ENCODE peak calls at places on chromosomes 4 and X, in four cellular contexts. B, Y, F and H are unnamed samples.

GRCh38 chrX:130109429-130110378 is 593 bp downstream of the ELF4 start:
- DNase-seq in B (no peak), Y (peak; percentile 45), F (peak; percentile 27), H (no peak)

GRCh38 chrX:74449322-74449936 is 28.1 kb downstream of the SLC16A2 start:
- DNase-seq in B (no peak), Y (no peak), F (peak; percentile 6), H (no peak)

GRCh38 chrX:12021708-12022107 is 116.6 kb upstream of the FRMPD4 start:
- DNase-seq in B (no peak), Y (no peak), F (no peak), H (no peak)

GRCh38 chr4:2937146-2937857 is 25.9 kb downstream of the NOP14 start:
- DNase-seq in B (no peak), Y (no peak), F (no peak), H (peak; percentile 64)

GRCh38 chrX:128781506-128781905 is 729.3 kb upstream of the ACTRT1 start:
- DNase-seq in B (peak; percentile 4), Y (no peak), F (no peak), H (no peak)

GRCh38 chrX:110250847-110251246 is 67.0 kb downstream of the AMMECR1 start:
- DNase-seq in B (no peak), Y (no peak), F (no peak), H (no peak)

GRCh38 chr4:72112514-72113156 is 80.8 kb downstream of the NPFFR2 start:
- DNase-seq in B (peak; percentile 2), Y (peak; percentile 38), F (peak; percentile 76), H (peak; percentile 88)

GRCh38 chrX:46686003-46686645 is 72.8 kb downstream of the SLC9A7 start:
- DNase-seq in B (no peak), Y (peak; percentile 50), F (peak; percentile 41), H (no peak)

GRCh38 chr4:4837316-4837715 is 22.1 kb upstream of the MSX1 start:
- DNase-seq in B (no peak), Y (no peak), F (no peak), H (no peak)

GRCh38 chr4:76896731-76897521 is 1.0 kb downstream of the SOWAHB start:
- DNase-seq in B (peak; percentile 19), Y (no peak), F (peak; percentile 18), H (no peak)

GRCh38 chr4:149306537-149306936 is 509.1 kb downstream of the IQCM start:
- DNase-seq in B (no peak), Y (no peak), F (no peak), H (no peak)

GRCh38 chr4:38562751-38563198 is 101.2 kb upstream of the KLF3 start:
- DNase-seq in B (no peak), Y (no peak), F (peak; percentile 28), H (no peak)

GRCh38 chrX:84216406-84216805 is 28.4 kb upstream of the RPS6KA6 start:
- DNase-seq in B (no peak), Y (no peak), F (no peak), H (no peak)

GRCh38 chr4:56972832-56973231 is 4.6 kb downstream of the NOA1 start:
- DNase-seq in B (no peak), Y (no peak), F (no peak), H (no peak)

GRCh38 chr4:59925290-59925689 is 1274.8 kb upstream of the ADGRL3 start:
- DNase-seq in B (no peak), Y (no peak), F (no peak), H (no peak)

GRCh38 chrX:104118765-104119164 is 6.4 kb downstream of the ZCCHC18 start:
- DNase-seq in B (no peak), Y (no peak), F (no peak), H (no peak)

GRCh38 chrX:41335590-41336331 is 1.8 kb downstream of the DDX3X start:
- DNase-seq in B (no peak), Y (no peak), F (peak; percentile 80), H (no peak)
- H3K4me1 ChIP-seq in B (peaks cover 37% of the 10 kb centered on the region), Y (peaks cover 16% of the 10 kb centered on the region), F (peaks cover 2% of the 10 kb centered on the region), H (peaks cover 5% of the 10 kb centered on the region)

GRCh38 chr4:130336585-130337217 is 1240.7 kb downstream of the C4orf33 start:
- DNase-seq in B (no peak), Y (no peak), F (peak; percentile 20), H (no peak)
- TF ChIP-seq RCOR1 in B (no peak), Y (no peak), F (no peak), H (no peak)

DNA sequence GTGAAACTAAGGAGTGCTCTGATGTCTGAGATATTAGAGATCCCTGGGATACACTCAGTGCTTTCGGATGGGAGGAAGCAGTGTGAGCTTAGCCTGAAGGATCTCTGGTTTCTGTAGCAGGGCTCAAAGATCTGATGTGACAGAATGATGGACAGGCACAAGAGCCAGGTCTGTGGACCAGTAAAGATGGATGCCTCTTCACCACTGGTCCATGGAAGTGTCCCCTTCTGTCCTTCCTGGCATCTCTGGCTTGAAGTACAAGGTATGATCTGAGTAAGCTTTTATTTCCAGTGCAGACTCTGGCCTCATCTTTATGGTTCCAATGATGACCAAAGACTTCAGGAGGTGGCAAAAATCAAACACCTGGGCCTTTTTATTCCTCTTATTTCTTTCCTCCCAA is 88.1 kb downstream of the TBC1D9 start:
- DNase-seq in B (no peak), Y (no peak), F (no peak), H (no peak)
- TF ChIP-seq ELK1 in B (no peak), Y (no peak), F (no peak), H (no peak)

GRCh38 chr4:177005801-177006230 is 213.1 kb upstream of the VEGFC start:
- DNase-seq in B (no peak), Y (no peak), F (peak; percentile 84), H (no peak)
- H3K4me1 ChIP-seq in B (peaks cover 27% of the 10 kb centered on the region), Y (no peaks in the 10 kb centered on the region), F (peaks cover 17% of the 10 kb centered on the region), H (no peaks in the 10 kb centered on the region)